ENCODE peak calls at places on chromosomes 5 and 9, in four cellular contexts. Q, J, M and S are unnamed samples. For H3K36me3, the result is how much of the 10 kb centered on the place peaks cover.

GRCh38 chr9:132795511-132796303 is 82.4 kb downstream of the AK8 start:
- DNase-seq in J (no peak), M (no peak), Q (no peak), S (no peak)

GRCh38 chr5:138632900-138633489 is 57.8 kb upstream of the HSPA9 start:
- DNase-seq in M (peak), J (peak), Q (peak), S (no peak)

GRCh38 chr5:118022062-118022461 is 966.3 kb downstream of the DTWD2 start:
- DNase-seq in M (no peak), J (no peak), Q (no peak), S (no peak)

GRCh38 chr9:78267889-78268288 is 29.0 kb upstream of the PSAT1 start:
- DNase-seq in M (no peak), J (no peak), Q (no peak), S (no peak)

GRCh38 chr5:150577378-150577777 is 63.1 kb upstream of the SYNPO start:
- DNase-seq in Q (peak), M (no peak), J (no peak), S (no peak)

GRCh38 chr5:31847354-31847753 is 208.4 kb downstream of the PDZD2 start:
- DNase-seq in Q (no peak), M (no peak), J (no peak), S (no peak)

GRCh38 chr9:103798620-103799019 is 295.5 kb upstream of the SMC2 start:
- DNase-seq in Q (no peak), J (no peak), M (peak), S (peak)

GRCh38 chr9:121774715-121775613 is 123.5 kb downstream of the DAB2IP start:
- DNase-seq in M (no peak), Q (peak), J (no peak), S (no peak)

GRCh38 chr5:110043025-110043424 is 353.3 kb downstream of the MAN2A1 start:
- DNase-seq in J (no peak), M (no peak), Q (no peak), S (peak)

GRCh38 chr5:129770034-129770433 is 22.1 kb downstream of the MINAR2 start:
- DNase-seq in M (no peak), J (no peak), Q (no peak), S (no peak)

GRCh38 chr9:97525451-97525850 is 24.0 kb downstream of the TMOD1 start:
- DNase-seq in Q (no peak), M (no peak), J (no peak), S (no peak)

GRCh38 chr5:67765697-67766096 is 449.9 kb upstream of the PIK3R1 start:
- DNase-seq in Q (no peak), J (no peak), M (no peak), S (no peak)

GRCh38 chr5:15718411-15719178 is 218.6 kb downstream of the FBXL7 start:
- DNase-seq in J (no peak), M (no peak), Q (no peak), S (no peak)

GRCh38 chr5:138503487-138504270 is 38.4 kb downstream of the EGR1 start:
- DNase-seq in J (no peak), M (peak), Q (no peak), S (peak)

GRCh38 chr9:83526901-83527300 is 11.3 kb downstream of the FRMD3 start:
- DNase-seq in Q (no peak), J (no peak), M (no peak), S (no peak)

GRCh38 chr9:34254141-34254913 is 74.7 kb downstream of the KIF24 start:
- DNase-seq in Q (peak), J (no peak), M (peak), S (no peak)

GRCh38 chr5:173429489-173430150 is 101.4 kb upstream of the STC2 start:
- DNase-seq in Q (no peak), M (peak), J (no peak), S (no peak)

GRCh38 chr5:68024426-68024825 is 191.1 kb upstream of the PIK3R1 start:
- DNase-seq in M (peak), J (no peak), Q (no peak), S (no peak)

GRCh38 chr5:6772886-6773285 is 59.7 kb downstream of the TENT4A start:
- DNase-seq in Q (no peak), M (no peak), J (no peak), S (no peak)

GRCh38 chr9:129458155-129458661 is 162.7 kb downstream of the C9orf50 start:
- DNase-seq in M (no peak), J (no peak), Q (no peak), S (no peak)

GRCh38 chr9:78865757-78866156 is 568.8 kb downstream of the PSAT1 start:
- DNase-seq in J (no peak), M (no peak), Q (no peak), S (no peak)

GRCh38 chr5:111453290-111453689 is 59.0 kb downstream of the STARD4 start:
- DNase-seq in M (peak), J (no peak), Q (no peak), S (no peak)

GRCh38 chr5:179596421-179596820 is 27.1 kb downstream of the HNRNPH1 start:
- DNase-seq in Q (no peak), M (no peak), J (no peak), S (no peak)
- H3K36me3 ChIP-seq in Q (half or more), M (under half), J (half or more), S (half or more)

DNA sequence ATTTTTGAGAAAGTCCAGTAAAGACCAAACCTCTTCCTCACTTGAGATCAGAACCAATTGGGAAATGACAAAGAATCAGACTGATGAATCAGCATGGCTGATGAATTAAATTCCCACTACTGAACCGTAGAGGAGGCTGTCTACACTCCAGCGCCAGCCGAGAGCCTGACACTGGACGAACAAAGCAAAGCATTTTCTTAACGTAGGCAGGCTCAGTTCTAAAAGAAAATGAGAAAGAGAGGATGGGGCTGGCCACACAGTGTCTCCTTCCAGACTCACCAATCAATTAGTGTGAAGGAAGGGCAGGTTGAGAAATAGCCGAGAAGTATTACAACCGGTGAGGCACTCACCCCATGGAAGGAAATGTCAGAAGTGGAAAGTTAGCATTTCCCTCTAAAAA is 49.4 kb downstream of the ITGA1 start:
- DNase-seq in J (no peak), Q (no peak), M (peak), S (no peak)
- H3K27ac ChIP-seq in J (peak), Q (peak), M (peak), S (no peak)

DNA sequence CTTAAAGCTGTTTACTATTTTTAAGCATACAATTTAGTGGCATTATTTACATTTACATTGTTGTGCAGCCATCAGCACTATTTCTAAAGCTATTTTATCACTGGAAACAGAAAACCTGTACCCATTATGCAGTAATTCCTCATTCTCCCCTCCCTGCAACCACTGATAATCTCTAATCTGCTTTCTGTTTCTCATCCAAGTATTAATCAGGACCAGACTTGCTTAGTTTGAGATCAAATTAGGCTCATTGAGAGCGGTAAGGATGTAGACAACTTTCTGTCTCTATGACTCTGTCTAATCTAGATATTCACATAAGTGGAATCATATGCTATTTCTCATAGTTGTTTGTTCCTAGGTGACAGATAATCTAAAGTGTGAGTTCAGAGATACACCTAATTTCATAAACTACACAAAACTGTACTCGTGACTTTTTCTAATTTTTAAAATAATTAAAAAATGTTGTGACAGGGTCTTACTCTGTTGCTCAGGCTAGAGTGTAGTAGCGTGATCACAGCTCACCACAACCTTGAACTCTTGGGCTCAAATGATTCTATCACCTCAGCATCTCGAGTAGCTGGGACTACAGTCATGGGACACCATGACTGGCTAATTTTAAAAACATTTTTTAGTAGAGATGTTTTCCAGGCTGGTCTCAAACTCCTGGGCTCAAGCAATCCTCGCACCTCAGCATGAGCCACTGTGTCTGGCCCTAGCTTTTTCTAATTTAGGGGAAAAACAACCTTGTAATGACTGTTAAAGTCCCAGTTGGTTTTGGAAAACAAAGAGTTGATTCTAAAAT is 37.6 kb downstream of the BDP1 start:
- DNase-seq in M (no peak), J (no peak), Q (no peak), S (no peak)
- H3K36me3 ChIP-seq in M (under half), J (half or more), Q (half or more), S (half or more)

GRCh38 chr5:69416180-69416579 is 1.3 kb downstream of the MARVELD2 start:
- DNase-seq in J (no peak), M (no peak), Q (no peak), S (no peak)
- H3K27ac ChIP-seq in J (no peak), M (no peak), Q (no peak), S (no peak)

GRCh38 chr5:103186152-103186551 is 66.1 kb downstream of the PPIP5K2 start:
- DNase-seq in Q (no peak), J (no peak), M (no peak), S (no peak)

DNA sequence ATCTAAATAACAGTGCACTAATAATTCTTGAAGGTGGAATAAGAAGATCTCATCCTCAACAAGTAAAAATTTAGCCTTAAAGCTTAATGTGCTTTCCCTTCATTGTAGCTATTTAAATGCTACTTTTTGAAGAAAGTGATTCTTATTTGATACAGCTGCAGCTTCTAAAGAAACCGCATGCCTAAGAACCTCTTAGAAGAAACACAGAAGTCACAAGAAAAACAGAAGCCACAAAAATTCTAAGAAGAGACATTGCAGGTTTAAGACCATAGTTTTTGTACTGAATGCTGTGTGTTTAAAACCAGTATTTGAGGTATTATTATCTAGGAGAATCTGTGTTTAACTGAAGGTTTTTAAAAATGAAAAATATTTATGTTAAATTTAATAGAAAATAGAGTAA is 68.3 kb downstream of the PPIP5K2 start:
- DNase-seq in J (no peak), Q (no peak), M (no peak), S (peak)
- H3K36me3 ChIP-seq in J (under half), Q (half or more), M (under half), S (under half)

GRCh38 chr5:126499278-126499677 is 76.1 kb downstream of the GRAMD2B start:
- DNase-seq in J (no peak), Q (no peak), M (no peak), S (no peak)
- H3K27ac ChIP-seq in J (no peak), Q (no peak), M (no peak), S (no peak)

GRCh38 chr5:179615203-179615602 is 8.3 kb downstream of the HNRNPH1 start:
- DNase-seq in J (no peak), M (no peak), Q (no peak), S (no peak)
- H3K36me3 ChIP-seq in J (half or more), M (under half), Q (half or more), S (half or more)

DNA sequence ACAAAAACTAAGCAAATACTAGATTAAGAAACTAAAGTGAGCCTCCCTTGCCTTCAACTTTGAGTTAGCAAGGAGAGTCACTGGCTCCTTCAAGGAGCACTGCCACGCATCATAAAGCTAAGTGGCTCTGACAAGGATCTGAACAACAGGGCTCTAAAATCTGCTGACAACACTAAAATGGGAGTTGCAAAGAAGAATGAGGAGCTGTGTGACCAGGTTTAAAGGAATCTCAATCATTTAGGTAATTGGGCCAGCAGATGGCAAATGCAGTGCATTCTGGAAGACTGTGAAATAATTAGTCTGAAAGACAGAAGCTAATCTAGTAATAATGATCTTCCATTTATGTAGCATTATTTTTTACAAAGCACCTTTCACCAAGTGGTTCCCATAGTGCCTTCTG is 297.0 kb upstream of the TAS2R1 start:
- DNase-seq in J (no peak), Q (no peak), M (peak), S (no peak)
- H3K27ac ChIP-seq in J (no peak), Q (no peak), M (no peak), S (no peak)

GRCh38 chr5:27275353-27275752 is 237.0 kb upstream of the CDH9 start:
- DNase-seq in J (no peak), Q (no peak), M (no peak), S (no peak)

DNA sequence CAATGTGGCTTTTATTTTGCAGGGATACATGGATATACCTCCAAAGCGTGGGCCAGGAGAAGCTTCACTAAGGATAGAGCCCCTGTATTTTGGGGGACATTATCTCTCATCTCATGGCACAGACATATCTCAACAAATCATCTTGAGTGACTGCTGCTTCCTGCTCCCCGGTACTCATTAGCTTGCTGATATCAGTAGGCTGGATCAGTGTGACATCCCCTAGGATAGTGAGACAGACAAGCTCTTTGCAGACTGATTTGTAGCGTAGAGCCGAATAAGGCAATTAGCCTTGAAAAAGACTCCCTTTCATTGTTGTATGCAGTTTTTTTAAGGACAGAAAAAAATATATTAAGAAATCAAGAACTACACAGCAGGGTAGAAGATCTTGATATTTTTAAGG is 237.7 kb upstream of the CDH9 start:
- DNase-seq in M (no peak), J (no peak), Q (no peak), S (no peak)
- H3K36me3 ChIP-seq in M (under half), J (under half), Q (under half), S (under half)